ENCODE peak calls at places on chromosome 11, in seven cellular contexts. X is NCI-H146; E is stimulated activated CD4-positive, alpha-beta T cell treated with anti-CD3 and anti-CD28 coated beads, Interleukin-2, amount 100 ng/mL, for 24 hours; C is cardiac muscle cell; I is amniotic stem cell; F is T-helper 1 cell; P is naive thymus-derived CD4-positive, alpha-beta T cell. Z is an unnamed sample.

GRCh38 chr11:103465555-103466140 is 356.4 kb downstream of the DYNC2H1 start:
- DNase-seq in X (no peak), E (no peak), C (peak), I (no peak), F (no peak), P (no peak), Z (no peak)

GRCh38 chr11:123062892-123063395 is 1.0 kb upstream of the HSPA8 start:
- DNase-seq in X (peak), E (no peak), C (peak), I (no peak), F (no peak), P (no peak), Z (no peak)

GRCh38 chr11:121553367-121553766 is 100.6 kb upstream of the SORL1-AS1 start:
- DNase-seq in X (no peak), E (no peak), C (no peak), I (no peak), F (no peak), P (no peak), Z (no peak)

GRCh38 chr11:31340903-31341572 is 28.5 kb downstream of the DCDC1 start:
- DNase-seq in X (peak), E (no peak), C (peak), I (no peak), F (no peak), P (no peak), Z (no peak)

GRCh38 chr11:66070604-66071325 is 693 bp downstream of the PACS1 start:
- DNase-seq in X (peak), E (peak), C (peak), I (peak), F (no peak), P (peak), Z (peak)

GRCh38 chr11:94511932-94512781 is at the start of gene C11orf97:
- DNase-seq in X (peak), E (peak), C (peak), I (no peak), F (peak), P (peak), Z (no peak)

GRCh38 chr11:112835556-112835955 is 125.7 kb upstream of the NCAM1 start:
- DNase-seq in X (no peak), E (no peak), C (no peak), I (no peak), F (no peak), P (no peak), Z (no peak)

GRCh38 chr11:115581871-115582639 is 77.8 kb upstream of the CADM1 start:
- DNase-seq in X (peak), E (no peak), C (no peak), I (no peak), F (no peak), P (no peak), Z (no peak)

GRCh38 chr11:86632499-86633269 is 39.7 kb downstream of the ME3 start:
- DNase-seq in X (no peak), E (peak), C (peak), I (peak), F (no peak), P (peak), Z (no peak)

GRCh38 chr11:33266418-33267215 is 9.4 kb downstream of the HIPK3 start:
- DNase-seq in X (no peak), E (no peak), C (peak), I (no peak), F (no peak), P (no peak), Z (no peak)

GRCh38 chr11:15886866-15887265 is 469.5 kb downstream of the SOX6 start:
- DNase-seq in X (no peak), E (no peak), C (no peak), I (no peak), F (no peak), P (no peak), Z (no peak)

GRCh38 chr11:129115652-129116585 is 76.2 kb downstream of the ARHGAP32 start:
- DNase-seq in X (no peak), E (no peak), C (peak), I (no peak), F (no peak), P (no peak), Z (no peak)

Z was measured in suprapubic skin.